ENCODE peak calls at places on chromosome 22, in five cellular contexts. J is neuronal stem cell, C is A673, S is neural progenitor cell, I is pancreas. H is an unnamed sample.

GRCh38 chr22:19852177-19852781 is 2.4 kb downstream of the GNB1L start:
- DNase-seq in J (no peak), C (no peak), S (no peak), I (no peak), H (no peak)

GRCh38 chr22:17418890-17419324 is 49.6 kb downstream of the CECR2 start:
- DNase-seq in J (no peak), C (no peak), S (peak; percentile 9), I (no peak), H (no peak)

GRCh38 chr22:35054064-35054463 is 11.9 kb upstream of the ISX start:
- DNase-seq in J (no peak), C (no peak), S (no peak), I (no peak), H (no peak)

GRCh38 chr22:23178512-23179254 is 1.6 kb upstream of the BCR start:
- DNase-seq in J (no peak), C (peak; percentile 79), S (peak; percentile 84), I (peak; percentile 73), H (peak; percentile 66)

GRCh38 chr22:24697671-24698082 is 76.8 kb downstream of the PIWIL3 start:
- DNase-seq in J (no peak), C (no peak), S (no peak), I (peak; percentile 44), H (no peak)

GRCh38 chr22:48352086-48352911 is 1475.4 kb downstream of the BRD1 start:
- DNase-seq in J (no peak), C (no peak), S (no peak), I (no peak), H (no peak)

GRCh38 chr22:29394931-29395581 is 6.7 kb upstream of the AP1B1 start:
- DNase-seq in J (peak; percentile 66), C (peak; percentile 87), S (peak; percentile 89), I (peak; percentile 78), H (peak; percentile 84)

GRCh38 chr22:19957445-19957844 is 15.8 kb upstream of the TXNRD2 start:
- DNase-seq in J (no peak), C (no peak), S (no peak), I (no peak), H (no peak)

GRCh38 chr22:41699264-41700104 is at the start of gene MEI1:
- DNase-seq in J (no peak), C (peak; percentile 77), S (peak; percentile 15), I (peak; percentile 89), H (no peak)

GRCh38 chr22:41517172-41518047 is 26.9 kb downstream of the POLR3H start:
- DNase-seq in J (peak; percentile 57), C (peak; percentile 74), S (peak; percentile 71), I (peak; percentile 80), H (peak; percentile 73)

GRCh38 chr22:45548991-45549736 is 46.5 kb downstream of the FBLN1 start:
- DNase-seq in J (no peak), C (peak; percentile 27), S (peak; percentile 14), I (no peak), H (no peak)

GRCh38 chr22:39529487-39529851 is 3.1 kb downstream of the RPS19BP1 start:
- DNase-seq in J (no peak), C (no peak), S (no peak), I (no peak), H (no peak)

GRCh38 chr22:47337161-47337621 is 574.7 kb downstream of the TBC1D22A start:
- DNase-seq in J (no peak), C (peak; percentile 39), S (no peak), I (peak; percentile 39), H (peak; percentile 42)

GRCh38 chr22:23775779-23776375 is 3.2 kb downstream of the MMP11 start:
- DNase-seq in J (no peak), C (no peak), S (no peak), I (no peak), H (no peak)

GRCh38 chr22:48299124-48299523 is 1528.5 kb downstream of the BRD1 start:
- DNase-seq in J (no peak), C (no peak), S (no peak), I (no peak), H (no peak)

GRCh38 chr22:11360632-11361031 is 4167.4 kb upstream of the OR11H1 start:
- DNase-seq in J (no peak), C (no peak), S (no peak), I (no peak), H (no peak)

GRCh38 chr22:41762980-41763779 is 37.3 kb upstream of the CCDC134 start:
- DNase-seq in J (peak; percentile 71), C (peak; percentile 54), S (peak; percentile 91), I (no peak), H (no peak)

GRCh38 chr22:35620624-35621245 is 3.6 kb upstream of the MB start:
- DNase-seq in J (no peak), C (peak; percentile 16), S (peak; percentile 41), I (no peak), H (no peak)

GRCh38 chr22:39299829-39300178 is 19.6 kb downstream of the RPL3 start:
- DNase-seq in J (no peak), C (no peak), S (no peak), I (no peak), H (no peak)

GRCh38 chr22:40385041-40385782 is 14.8 kb downstream of the SGSM3 start:
- DNase-seq in J (no peak), C (peak; percentile 66), S (no peak), I (no peak), H (no peak)

GRCh38 chr22:49052023-49052538 is 775.6 kb downstream of the BRD1 start:
- DNase-seq in J (no peak), C (no peak), S (no peak), I (peak; percentile 69), H (no peak)

GRCh38 chr22:46652081-46652929 is 32.1 kb downstream of the GRAMD4 start:
- DNase-seq in J (no peak), C (no peak), S (no peak), I (no peak), H (no peak)

GRCh38 chr22:30094804-30095203 is 14.5 kb downstream of the HORMAD2 start:
- DNase-seq in J (no peak), C (no peak), S (no peak), I (no peak), H (no peak)

GRCh38 chr22:49887716-49888115 is 30.5 kb downstream of the ALG12 start:
- DNase-seq in J (no peak), C (no peak), S (no peak), I (no peak), H (no peak)

GRCh38 chr22:38455530-38456271 is 702 bp upstream of the KCNJ4 start:
- DNase-seq in J (peak; percentile 73), C (peak; percentile 69), S (peak; percentile 82), I (no peak), H (peak; percentile 47)

GRCh38 chr22:39627208-39627607 is 56.7 kb downstream of the CACNA1I start:
- DNase-seq in J (no peak), C (no peak), S (no peak), I (no peak), H (no peak)

GRCh38 chr22:41197808-41198585 is 7.1 kb upstream of the L3MBTL2 start:
- DNase-seq in J (no peak), C (peak; percentile 77), S (peak; percentile 68), I (no peak), H (peak; percentile 41)

GRCh38 chr22:25404923-25405853 is 159.3 kb upstream of the GRK3 start:
- DNase-seq in J (no peak), C (peak; percentile 60), S (peak; percentile 74), I (peak; percentile 74), H (peak; percentile 74)

DNA sequence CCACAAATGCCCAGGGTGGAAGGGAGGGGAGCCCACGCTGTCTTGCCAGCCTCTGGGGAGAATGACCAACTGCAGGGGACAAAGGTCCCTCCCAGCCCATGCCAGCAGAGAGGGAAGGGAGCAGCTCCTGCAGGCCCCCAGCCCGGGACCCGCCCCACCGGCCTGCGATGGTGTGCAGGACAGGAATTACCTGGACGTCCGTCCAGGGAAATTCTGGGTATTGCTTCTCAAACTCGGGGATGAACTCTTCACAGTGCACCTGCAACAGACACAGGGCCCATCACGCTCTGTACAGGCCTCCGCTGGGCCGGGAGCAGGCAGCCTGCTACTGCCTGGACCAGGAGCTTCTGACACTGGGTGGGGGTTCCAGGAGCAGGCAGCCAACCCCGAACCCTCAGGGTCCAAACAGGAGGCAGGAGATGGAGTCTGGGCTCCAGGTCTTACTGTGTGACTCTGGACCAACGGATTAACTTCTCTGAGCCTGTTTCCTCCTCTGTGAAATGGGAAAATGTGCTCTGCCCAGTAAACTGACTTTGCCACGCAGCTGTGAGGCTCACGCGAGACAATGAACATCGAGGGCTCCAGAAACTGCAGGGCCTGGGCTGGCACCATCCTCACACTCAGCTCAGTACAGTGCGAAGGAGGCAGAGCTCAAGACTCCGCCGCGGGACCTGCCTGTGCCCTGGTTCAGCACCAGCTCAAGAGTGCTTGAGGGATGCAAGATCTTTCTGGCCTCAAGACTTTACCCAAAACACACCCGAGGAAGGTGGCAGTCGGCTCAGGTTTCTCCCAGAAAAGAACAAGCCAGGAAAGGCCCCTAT is 17.4 kb downstream of the TTLL12 start:
- DNase-seq in J (no peak), C (no peak), S (no peak), I (no peak), H (no peak)
- H3K4me1 ChIP-seq in J (no peaks in the 10 kb centered on the region), C (no peaks in the 10 kb centered on the region), S (no peaks in the 10 kb centered on the region), I (no peaks in the 10 kb centered on the region), H (no peaks in the 10 kb centered on the region)

GRCh38 chr22:37126383-37126782 is 16.9 kb upstream of the TMPRSS6 start:
- DNase-seq in J (no peak), C (no peak), S (peak; percentile 50), I (no peak), H (no peak)

GRCh38 chr22:37121887-37122591 is 12.5 kb upstream of the TMPRSS6 start:
- DNase-seq in J (no peak), C (no peak), S (no peak), I (no peak), H (no peak)

GRCh38 chr22:37122598-37123180 is 13.2 kb upstream of the TMPRSS6 start:
- DNase-seq in J (no peak), C (no peak), S (no peak), I (no peak), H (no peak)

GRCh38 chr22:37120569-37121340 is 11.2 kb upstream of the TMPRSS6 start:
- DNase-seq in J (no peak), C (no peak), S (no peak), I (no peak), H (no peak)

GRCh38 chr22:37123649-37124048 is 14.1 kb upstream of the TMPRSS6 start:
- DNase-seq in J (no peak), C (no peak), S (no peak), I (no peak), H (no peak)
- H3K27ac ChIP-seq in J (no peak overlapping the region), C (no peak overlapping the region), S (no peak overlapping the region), I (no peak overlapping the region), H (no peak overlapping the region)

DNA sequence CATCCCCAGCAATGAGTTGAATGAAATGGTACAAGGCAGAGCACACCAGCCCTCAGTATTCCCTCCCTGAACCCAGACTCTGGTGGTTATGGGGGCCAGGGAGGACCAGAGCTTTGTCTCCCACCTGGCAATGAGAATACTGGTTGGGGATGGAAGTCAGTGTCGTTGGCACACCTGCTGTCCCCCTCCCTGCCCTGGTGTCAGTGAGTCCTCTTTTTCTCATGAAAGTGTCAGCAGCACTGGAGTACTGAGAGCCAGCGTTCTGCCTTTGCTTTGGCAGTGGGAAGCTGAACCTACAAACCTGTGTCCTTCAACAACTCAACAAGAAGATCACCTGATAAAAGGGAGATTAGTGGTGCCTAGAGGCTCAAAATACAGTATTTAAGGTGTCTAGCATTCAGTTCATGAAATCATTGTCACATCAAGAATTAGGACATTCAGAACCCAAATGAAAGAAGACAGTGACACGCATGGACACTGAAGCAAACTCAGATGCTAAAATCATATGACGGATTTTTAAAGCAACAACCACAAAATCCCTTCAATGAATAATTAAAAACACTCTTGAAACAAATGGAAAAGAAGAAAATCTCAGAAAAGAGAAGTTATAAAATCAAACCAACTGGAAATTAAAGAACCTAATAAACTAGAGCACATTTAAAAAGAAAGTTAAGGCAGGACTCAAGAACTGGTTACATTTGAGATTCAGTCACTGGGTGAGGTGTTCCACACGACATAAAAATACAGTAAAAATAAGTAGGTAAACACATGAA is 77.5 kb upstream of the VPREB1 start:
- DNase-seq in J (no peak), C (no peak), S (no peak), I (no peak), H (no peak)
- H3K4me1 ChIP-seq in J (no peaks in the 10 kb centered on the region), C (no peaks in the 10 kb centered on the region), S (no peaks in the 10 kb centered on the region), I (no peaks in the 10 kb centered on the region), H (no peaks in the 10 kb centered on the region)

GRCh38 chr22:32949719-32950118 is 108.5 kb downstream of the SYN3 start:
- DNase-seq in J (no peak), C (no peak), S (no peak), I (no peak), H (no peak)
- H3K27ac ChIP-seq in J (no peak overlapping the region), C (no peak overlapping the region), S (no peak overlapping the region), I (no peak overlapping the region), H (no peak overlapping the region)

H was measured in SJCRH30.